ENCODE peak calls at places on chromosomes 1 and 21, in five cellular contexts. A is endodermal cell; C is CD8-positive, alpha-beta memory T cell; F is ovary; X is neural progenitor cell. Z is an unnamed sample.
A peak's percentile ranks its signal among the peaks of the same experiment; 100 is the strongest.

GRCh38 chr1:207282049-207282448 is 39.4 kb upstream of the CD55 start:
- DNase-seq in A (no peak), F (no peak), X (no peak), C (no peak), Z (no peak)

GRCh38 chr1:159960721-159961381 is 6.8 kb upstream of the SLAMF9 start:
- DNase-seq in F (no peak), X (no peak), A (no peak), C (no peak), Z (no peak)

GRCh38 chr1:192807221-192807967 is 1.4 kb upstream of the RGS2 start:
- DNase-seq in C (no peak), F (no peak), X (no peak), A (no peak), Z (no peak)

GRCh38 chr1:222535455-222535854 is 12.4 kb downstream of the HHIPL2 start:
- DNase-seq in F (no peak), A (no peak), C (no peak), X (no peak), Z (no peak)

GRCh38 chr1:223486366-223486765 is 93.2 kb downstream of the CCDC185 start:
- DNase-seq in F (no peak), X (no peak), A (no peak), C (no peak), Z (no peak)

GRCh38 chr1:214380418-214380817 is 99.5 kb downstream of the SMYD2 start:
- DNase-seq in F (no peak), X (no peak), A (peak; percentile 48), C (no peak), Z (no peak)

GRCh38 chr1:117815105-117815812 is 114.2 kb downstream of the GDAP2 start:
- DNase-seq in C (no peak), F (no peak), A (no peak), X (no peak), Z (no peak)

GRCh38 chr21:29075706-29076447 is 2.4 kb upstream of the CCT8 start:
- DNase-seq in F (no peak), C (no peak), A (no peak), X (no peak), Z (no peak)

GRCh38 chr1:172041689-172042088 is 200.4 kb downstream of the DNM3 start:
- DNase-seq in C (no peak), F (no peak), A (no peak), X (no peak), Z (no peak)

GRCh38 chr1:66728021-66728420 is 24.2 kb upstream of the DYNLT5 start:
- DNase-seq in X (no peak), F (no peak), C (no peak), A (no peak), Z (no peak)

GRCh38 chr1:63789856-63790605 is 16.2 kb downstream of the ROR1 start:
- DNase-seq in F (no peak), C (no peak), A (no peak), X (peak; percentile 60), Z (no peak)

GRCh38 chr1:17470021-17470799 is 30.7 kb upstream of the RCC2 start:
- DNase-seq in C (no peak), X (no peak), A (peak; percentile 77), F (no peak), Z (no peak)

GRCh38 chr1:160836561-160836960 is 26.1 kb downstream of the CD244 start:
- DNase-seq in C (no peak), F (no peak), X (no peak), A (no peak), Z (no peak)

GRCh38 chr21:42460391-42461184 is 35.4 kb downstream of the RSPH1 start:
- DNase-seq in F (no peak), C (no peak), X (peak; percentile 26), A (peak; percentile 45), Z (no peak)

GRCh38 chr1:52550447-52550846 is 2.4 kb downstream of the TUT4 start:
- DNase-seq in A (peak; percentile 63), C (no peak), F (no peak), X (no peak), Z (no peak)

GRCh38 chr1:241459186-241459802 is 60.3 kb downstream of the FH start:
- DNase-seq in X (no peak), A (peak; percentile 43), C (no peak), F (no peak), Z (no peak)

GRCh38 chr1:21662426-21663250 is 6.5 kb downstream of the RAP1GAP start:
- DNase-seq in X (no peak), F (no peak), A (no peak), C (no peak), Z (no peak)

GRCh38 chr1:200894712-200895447 is at the start of gene INAVA:
- DNase-seq in X (no peak), F (no peak), C (no peak), A (peak; percentile 68), Z (no peak)

GRCh38 chr1:212514782-212515181 is 82.1 kb downstream of the NENF start:
- DNase-seq in F (no peak), X (peak; percentile 52), A (peak; percentile 82), C (no peak), Z (no peak)

GRCh38 chr1:179310721-179311120 is 17.1 kb downstream of the SOAT1 start:
- DNase-seq in C (no peak), A (no peak), F (no peak), X (no peak), Z (peak; percentile 3)

GRCh38 chr21:21383126-21383525 is 384.9 kb downstream of the NCAM2 start:
- DNase-seq in C (no peak), A (no peak), X (no peak), F (no peak), Z (no peak)

GRCh38 chr1:165661691-165662090 is 30.7 kb downstream of the MGST3 start:
- DNase-seq in F (no peak), A (no peak), C (no peak), X (no peak), Z (no peak)

GRCh38 chr1:212608956-212609700 is 567 bp downstream of the ATF3 start:
- DNase-seq in A (peak; percentile 90), X (peak; percentile 86), F (peak; percentile 75), C (peak; percentile 42), Z (peak; percentile 36)

GRCh38 chr1:13965770-13966398 is 265.9 kb downstream of the PRDM2 start:
- DNase-seq in X (peak; percentile 82), A (peak; percentile 88), F (peak; percentile 84), C (no peak), Z (no peak)

GRCh38 chr1:38502772-38503171 is 356.8 kb downstream of the RRAGC start:
- DNase-seq in X (peak; percentile 91), F (no peak), A (peak; percentile 93), C (no peak), Z (no peak)

GRCh38 chr21:45226540-45227326 is 61.0 kb downstream of the POFUT2 start:
- DNase-seq in A (no peak), C (peak; percentile 28), X (no peak), F (no peak), Z (no peak)

GRCh38 chr1:26259005-26259404 is 20.9 kb upstream of the SH3BGRL3 start:
- DNase-seq in F (no peak), A (no peak), C (no peak), X (no peak), Z (no peak)

GRCh38 chr1:64246294-64246917 is 43.0 kb downstream of the UBE2U start:
- DNase-seq in F (no peak), X (peak; percentile 55), A (no peak), C (no peak), Z (no peak)

DNA sequence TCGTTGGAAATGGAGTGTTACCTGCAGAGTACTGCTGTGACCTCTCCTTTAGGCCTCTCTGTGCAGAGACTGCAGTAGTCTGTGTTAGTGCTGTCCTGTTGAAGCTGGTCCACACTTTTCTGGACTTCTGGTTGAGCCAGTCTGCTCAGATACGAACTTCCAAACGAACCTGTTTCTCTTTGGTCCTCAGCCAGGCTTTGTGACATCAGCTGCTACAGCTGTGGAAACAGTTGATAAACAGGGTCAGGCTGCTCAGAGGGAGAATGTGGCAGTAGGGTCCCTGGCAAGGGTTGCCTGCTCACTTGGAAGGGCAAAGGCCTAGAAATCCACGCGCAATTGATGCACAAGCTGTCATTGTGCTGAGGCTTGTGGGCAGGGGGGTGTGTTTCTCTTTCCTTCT is 98.8 kb downstream of the NOS1AP start:
- DNase-seq in A (no peak), X (no peak), F (no peak), C (no peak), Z (no peak)
- H3K27ac ChIP-seq in A (no peak overlapping the region), X (peak overlapping the region; percentile 90), F (no peak overlapping the region), C (no peak overlapping the region), Z (no peak overlapping the region)

DNA sequence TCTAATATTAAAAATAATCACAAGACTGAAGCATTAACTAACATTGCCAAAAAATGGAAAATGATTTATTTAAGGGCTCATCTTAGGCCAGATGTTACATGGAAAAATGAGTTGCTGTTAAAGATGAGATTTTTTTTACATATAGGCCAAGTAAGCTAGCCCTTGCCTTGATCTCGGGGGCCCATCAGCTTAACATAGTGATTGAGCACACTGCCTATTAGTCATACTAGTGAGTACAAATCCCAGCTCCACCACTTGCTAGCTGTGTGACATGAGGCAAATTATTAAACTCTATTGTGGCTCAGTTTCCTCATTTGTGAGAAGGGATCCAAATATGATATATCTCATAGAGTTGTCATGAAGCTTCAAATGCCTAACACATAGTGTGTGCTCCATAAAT is 275.8 kb upstream of the SNX7 start:
- DNase-seq in X (no peak), C (no peak), A (no peak), F (no peak), Z (no peak)
- H3K27ac ChIP-seq in X (no peak overlapping the region), C (no peak overlapping the region), A (no peak overlapping the region), F (no peak overlapping the region), Z (no peak overlapping the region)

GRCh38 chr1:232625319-232625868 is 4.5 kb downstream of the SIPA1L2 start:
- DNase-seq in C (no peak), A (no peak), F (no peak), X (no peak), Z (no peak)

GRCh38 chr1:232627171-232627570 is 2.8 kb downstream of the SIPA1L2 start:
- DNase-seq in X (no peak), A (no peak), C (no peak), F (no peak), Z (no peak)

GRCh38 chr1:232622981-232623380 is 7.0 kb downstream of the SIPA1L2 start:
- DNase-seq in A (peak; percentile 92), F (no peak), X (peak; percentile 74), C (no peak), Z (no peak)

GRCh38 chr1:232626452-232626851 is 3.5 kb downstream of the SIPA1L2 start:
- DNase-seq in A (no peak), F (no peak), X (no peak), C (no peak), Z (no peak)

GRCh38 chr1:232624892-232625291 is 5.0 kb downstream of the SIPA1L2 start:
- DNase-seq in C (no peak), A (no peak), F (no peak), X (no peak), Z (no peak)
- H3K27ac ChIP-seq in C (no peak overlapping the region), A (no peak overlapping the region), F (peak overlapping the region; percentile 26), X (no peak overlapping the region), Z (no peak overlapping the region)

DNA sequence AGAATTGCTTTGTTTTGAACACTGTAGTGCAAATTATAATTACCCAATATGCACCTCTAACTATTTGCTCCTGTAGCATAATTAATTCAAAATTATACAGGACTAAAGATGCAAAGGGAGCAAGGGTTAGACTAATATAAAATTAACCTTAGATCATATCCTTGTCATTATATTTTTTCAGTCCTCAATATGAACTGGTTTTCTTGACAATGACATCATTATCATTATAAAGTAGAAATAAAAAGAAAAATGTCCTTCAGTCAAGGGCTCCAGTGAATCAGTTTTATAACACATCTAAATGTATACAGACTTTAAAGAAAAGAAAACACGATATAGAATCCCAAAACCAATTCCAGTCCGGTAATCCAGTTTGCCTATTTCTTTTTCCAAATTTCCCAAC is 15.7 kb downstream of the DPYD start:
- DNase-seq in F (no peak), C (no peak), X (no peak), A (no peak), Z (no peak)
- H3K27ac ChIP-seq in F (no peak overlapping the region), C (no peak overlapping the region), X (no peak overlapping the region), A (peak overlapping the region; percentile 36), Z (no peak overlapping the region)